ENCODE peak calls at places on chromosomes 1 and 21, in four cellular contexts. Y, C, P and I are unnamed samples.

GRCh38 chr1:211129790-211130189 is 4.2 kb downstream of the KCNH1 start:
- DNase-seq in Y (no peak), C (no peak), P (no peak), I (no peak)

GRCh38 chr1:204806943-204807624 is 63.6 kb upstream of the NFASC start:
- DNase-seq in Y (peak), C (no peak), P (peak), I (peak)

GRCh38 chr1:31368611-31369107 is 4.2 kb downstream of the FABP3 start:
- DNase-seq in Y (no peak), C (no peak), P (no peak), I (no peak)

GRCh38 chr21:38170283-38170682 is 86.5 kb upstream of the KCNJ15 start:
- DNase-seq in Y (no peak), C (no peak), P (peak), I (no peak)

GRCh38 chr1:104830534-104830933 is 1080.8 kb downstream of the AMY1C start:
- DNase-seq in Y (no peak), C (no peak), P (no peak), I (no peak)

GRCh38 chr1:85374160-85374559 is 90.8 kb downstream of the DDAH1 start:
- DNase-seq in Y (peak), C (peak), P (peak), I (peak)

GRCh38 chr1:212601524-212601923 is 7.0 kb upstream of the ATF3 start:
- DNase-seq in Y (no peak), C (no peak), P (no peak), I (no peak)

GRCh38 chr1:15755643-15756040 is 3.0 kb upstream of the FBLIM1 start:
- DNase-seq in Y (no peak), C (no peak), P (no peak), I (no peak)

GRCh38 chr1:196070940-196071339 is 537.3 kb downstream of the KCNT2 start:
- DNase-seq in Y (no peak), C (no peak), P (no peak), I (no peak)

GRCh38 chr1:53343831-53344668 is 16.2 kb upstream of the LRP8 start:
- DNase-seq in Y (no peak), C (no peak), P (no peak), I (no peak)

DNA sequence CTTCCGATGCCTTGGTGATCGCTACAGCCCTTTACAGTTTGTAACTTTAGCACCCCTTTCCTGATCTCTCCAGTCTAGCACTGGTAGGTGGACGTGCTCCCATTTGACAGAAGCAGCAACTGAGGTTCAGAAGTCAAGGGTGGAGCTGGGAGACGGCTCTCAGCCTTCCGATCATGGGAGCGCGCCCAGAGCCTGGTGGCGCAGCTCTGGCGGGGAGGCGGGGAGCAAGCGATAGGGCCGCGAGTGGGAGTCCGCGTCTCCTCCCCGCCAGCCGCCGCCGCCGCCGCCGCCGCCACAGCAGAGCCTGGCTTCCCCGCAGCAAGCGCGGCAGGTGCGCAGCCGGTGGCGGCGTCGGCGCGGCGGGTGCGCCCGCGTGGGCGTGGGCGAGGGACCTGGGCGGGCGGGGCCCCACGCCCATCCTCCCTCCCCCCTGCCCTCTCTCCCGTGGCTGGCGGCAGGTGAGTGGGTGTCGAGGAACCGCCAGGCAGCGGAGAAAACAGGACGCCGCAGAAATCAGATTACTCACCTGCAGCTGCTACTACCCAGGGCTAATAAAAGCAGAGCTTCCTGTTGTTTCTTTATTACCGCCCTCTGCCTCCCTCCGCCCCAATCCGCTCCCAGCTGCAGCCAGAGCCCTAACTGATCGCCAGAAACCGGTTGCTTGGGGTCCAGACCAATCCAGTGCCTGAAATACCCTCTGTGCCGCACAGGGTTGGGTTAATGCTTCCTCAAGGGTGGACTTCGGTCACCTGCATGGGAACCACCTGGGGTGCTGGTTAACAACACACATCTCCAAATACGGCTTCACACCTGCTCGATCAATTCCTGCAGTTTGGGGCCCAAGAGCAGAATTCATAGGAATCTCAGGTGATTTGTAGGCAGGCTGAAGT is 60.2 kb upstream of the ID3 start:
- DNase-seq in Y (no peak), C (no peak), P (no peak), I (peak)
- TF ChIP-seq CTCF in Y (no peak), C (no peak), P (no peak), I (no peak)

GRCh38 chr1:202274611-202275010 is 67.1 kb downstream of the UBE2T start:
- DNase-seq in Y (no peak), C (no peak), P (peak), I (no peak)
- TF ChIP-seq CTCF in Y (peak), C (peak), P (peak), I (peak)

GRCh38 chr1:230087034-230087721 is 20.1 kb downstream of the GALNT2 start:
- DNase-seq in Y (no peak), C (no peak), P (no peak), I (no peak)
- TF ChIP-seq CTCF in Y (no peak), C (no peak), P (no peak), I (no peak)

DNA sequence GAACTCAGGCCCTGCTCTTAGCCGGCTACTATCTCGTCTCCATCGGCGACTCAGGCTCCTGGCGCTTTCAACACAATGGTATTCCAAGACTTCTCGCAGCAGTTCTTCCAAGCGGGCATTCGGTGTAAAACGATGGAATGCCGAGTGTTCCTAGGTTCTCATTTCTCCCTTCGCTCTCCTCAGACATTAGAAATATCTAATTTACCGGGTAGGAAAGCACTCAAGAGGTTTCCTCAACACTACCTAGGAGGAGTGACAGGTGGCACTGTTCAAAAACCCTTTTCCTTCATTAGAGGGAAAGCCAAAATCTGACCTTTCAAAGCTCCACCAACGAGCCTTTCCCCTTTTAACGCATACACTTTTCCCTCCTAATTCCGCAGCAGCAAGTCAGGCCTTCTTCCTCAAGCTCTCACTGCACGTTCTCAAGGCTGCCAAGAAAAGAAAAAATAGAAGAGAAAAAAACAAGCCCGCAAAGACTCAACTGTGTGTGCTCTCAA is 601 bp downstream of the UBE2G2 start:
- DNase-seq in Y (no peak), C (no peak), P (peak), I (no peak)
- TF ChIP-seq CTCF in Y (peak), C (peak), P (peak), I (peak)

GRCh38 chr1:248837045-248837793 is 805 bp upstream of the ZNF672 start:
- DNase-seq in Y (no peak), C (no peak), P (no peak), I (no peak)

GRCh38 chr1:248831842-248832241 is 6.1 kb upstream of the SH3BP5L start:
- DNase-seq in Y (no peak), C (no peak), P (no peak), I (no peak)

GRCh38 chr1:248837794-248838356 is at the start of gene ZNF672:
- DNase-seq in Y (peak), C (peak), P (peak), I (peak)

GRCh38 chr1:248838357-248839167 is 538 bp downstream of the ZNF672 start:
- DNase-seq in Y (peak), C (no peak), P (peak), I (no peak)

GRCh38 chr1:248834343-248834940 is 3.6 kb upstream of the ZNF672 start:
- DNase-seq in Y (no peak), C (no peak), P (no peak), I (no peak)
- TF ChIP-seq CTCF in Y (no peak), C (no peak), P (no peak), I (no peak)

DNA sequence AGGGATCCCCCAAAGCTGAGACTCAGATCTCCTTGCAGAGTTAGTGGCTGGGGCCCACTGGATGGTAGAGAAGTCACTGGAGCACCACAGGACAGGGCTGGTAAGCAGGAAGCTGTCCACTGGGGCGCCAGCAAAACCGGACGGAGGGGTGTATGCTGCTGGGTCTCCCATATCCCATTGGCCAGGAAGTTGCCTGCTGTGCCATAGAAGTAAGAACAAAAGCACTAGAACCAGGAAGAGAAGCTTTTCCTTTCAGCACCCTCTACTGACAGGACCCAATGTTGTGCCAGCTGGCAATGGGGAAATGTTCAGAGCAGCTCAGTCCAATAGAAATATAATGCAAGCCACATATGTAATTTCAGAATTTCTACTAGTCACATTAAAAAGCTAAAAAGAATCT is 146.6 kb downstream of the SPATA46 start:
- DNase-seq in Y (no peak), C (no peak), P (peak), I (no peak)
- TF ChIP-seq CTCF in Y (peak), C (peak), P (no peak), I (peak)

GRCh38 chr1:158246650-158247049 is 7.6 kb upstream of the CD1A start:
- DNase-seq in Y (no peak), C (no peak), P (peak), I (no peak)
- TF ChIP-seq CTCF in Y (no peak), C (no peak), P (no peak), I (peak)

GRCh38 chr1:209625791-209626285 is 26.4 kb downstream of the LAMB3 start:
- DNase-seq in Y (no peak), C (no peak), P (no peak), I (no peak)

GRCh38 chr1:209629621-209630382 is 22.4 kb downstream of the LAMB3 start:
- DNase-seq in Y (no peak), C (no peak), P (no peak), I (no peak)

GRCh38 chr1:209628618-209629299 is 23.5 kb downstream of the LAMB3 start:
- DNase-seq in Y (no peak), C (no peak), P (no peak), I (no peak)

GRCh38 chr1:209626633-209627348 is 25.4 kb downstream of the LAMB3 start:
- DNase-seq in Y (no peak), C (no peak), P (no peak), I (no peak)

GRCh38 chr1:209627349-209628196 is 24.7 kb downstream of the LAMB3 start:
- DNase-seq in Y (peak), C (no peak), P (peak), I (no peak)
- TF ChIP-seq CTCF in Y (peak), C (peak), P (peak), I (peak)